ENCODE peak calls at places on chromosomes 2 and 18, in four cellular contexts. M is HCT116, X is uterus, D is left lung. V is an unnamed sample.

GRCh38 chr2:27653397-27653796 is 10.0 kb downstream of the SUPT7L start:
- DNase-seq in M (no peak), X (no peak), D (no peak), V (no peak)

GRCh38 chr2:20796374-20796791 is 26.5 kb downstream of the LDAH start:
- DNase-seq in M (no peak), X (no peak), D (no peak), V (no peak)

GRCh38 chr18:23503038-23503966 is at the start of gene RMC1:
- DNase-seq in M (peak; percentile 81), X (peak; percentile 97), D (peak; percentile 97), V (peak; percentile 93)

GRCh38 chr2:124001681-124002080 is 23.4 kb upstream of the CNTNAP5 start:
- DNase-seq in M (no peak), X (no peak), D (no peak), V (no peak)

GRCh38 chr2:101515512-101515911 is 40.6 kb upstream of the RFX8 start:
- DNase-seq in M (no peak), X (peak; percentile 75), D (no peak), V (no peak)

GRCh38 chr2:181810823-181811695 is 80.5 kb upstream of the ITPRID2 start:
- DNase-seq in M (peak; percentile 98), X (no peak), D (peak; percentile 44), V (peak; percentile 14)

GRCh38 chr2:133972786-133973185 is 281.1 kb upstream of the MGAT5 start:
- DNase-seq in M (no peak), X (no peak), D (no peak), V (no peak)

GRCh38 chr18:69725855-69726508 is 221.7 kb downstream of the CD226 start:
- DNase-seq in M (no peak), X (no peak), D (no peak), V (no peak)

GRCh38 chr18:59056706-59057492 is 82.8 kb upstream of the SEC11C start:
- DNase-seq in M (peak; percentile 51), X (peak; percentile 69), D (peak; percentile 65), V (no peak)

GRCh38 chr2:120269076-120269744 is 16.6 kb downstream of the RALB start:
- DNase-seq in M (no peak), X (no peak), D (no peak), V (no peak)

GRCh38 chr2:120275617-120276400 is 23.2 kb downstream of the RALB start:
- DNase-seq in M (no peak), X (no peak), D (no peak), V (no peak)

GRCh38 chr2:120269816-120270215 is 17.2 kb downstream of the RALB start:
- DNase-seq in M (no peak), X (no peak), D (no peak), V (no peak)

GRCh38 chr2:120271952-120272351 is 19.3 kb downstream of the RALB start:
- DNase-seq in M (no peak), X (no peak), D (no peak), V (no peak)

DNA sequence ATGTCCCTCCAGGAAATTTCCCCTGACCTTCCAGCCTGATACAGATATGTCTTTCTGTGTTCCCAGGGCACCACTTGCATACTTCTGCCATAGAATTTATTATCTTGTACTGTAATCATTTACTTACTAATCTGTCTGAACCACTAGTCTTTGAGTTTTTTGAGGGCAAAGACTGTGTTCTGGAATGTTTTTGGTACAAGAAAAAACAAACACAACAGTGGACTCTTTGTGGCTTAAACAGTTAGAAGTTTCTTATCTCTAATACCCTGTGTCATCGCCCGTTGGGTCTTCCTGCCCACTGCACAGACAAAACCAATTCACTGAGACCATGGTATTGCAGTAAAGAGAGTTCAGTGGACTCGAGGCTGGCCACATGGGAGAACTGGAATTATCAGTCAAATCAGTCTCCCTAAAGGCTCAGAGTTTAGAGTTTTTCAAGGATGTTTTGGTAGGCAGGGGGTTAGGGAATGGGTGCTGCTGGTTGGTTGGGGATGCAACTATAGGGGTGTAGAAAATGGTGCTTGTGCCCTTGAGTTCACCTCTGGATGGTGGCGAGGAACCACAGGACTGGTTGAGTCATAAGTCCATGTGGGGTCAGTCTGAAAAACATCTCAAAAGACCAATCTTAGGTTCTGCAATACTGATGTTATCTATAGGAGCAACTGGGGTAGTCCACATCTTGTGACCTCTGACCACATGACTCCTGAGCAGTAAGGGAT is 20.3 kb downstream of the RALB start:
- DNase-seq in M (no peak), X (no peak), D (no peak), V (no peak)
- H3K4me1 ChIP-seq in M (peaks cover 22% of the 10 kb centered on the region), X (no peaks in the 10 kb centered on the region), D (peaks cover 83% of the 10 kb centered on the region), V (peaks cover 33% of the 10 kb centered on the region)

GRCh38 chr18:79423211-79424007 is 27.7 kb downstream of the NFATC1 start:
- DNase-seq in M (no peak), X (no peak), D (no peak), V (no peak)
- H3K4me1 ChIP-seq in M (no peaks in the 10 kb centered on the region), X (no peaks in the 10 kb centered on the region), D (peaks cover 9% of the 10 kb centered on the region), V (no peaks in the 10 kb centered on the region)

DNA sequence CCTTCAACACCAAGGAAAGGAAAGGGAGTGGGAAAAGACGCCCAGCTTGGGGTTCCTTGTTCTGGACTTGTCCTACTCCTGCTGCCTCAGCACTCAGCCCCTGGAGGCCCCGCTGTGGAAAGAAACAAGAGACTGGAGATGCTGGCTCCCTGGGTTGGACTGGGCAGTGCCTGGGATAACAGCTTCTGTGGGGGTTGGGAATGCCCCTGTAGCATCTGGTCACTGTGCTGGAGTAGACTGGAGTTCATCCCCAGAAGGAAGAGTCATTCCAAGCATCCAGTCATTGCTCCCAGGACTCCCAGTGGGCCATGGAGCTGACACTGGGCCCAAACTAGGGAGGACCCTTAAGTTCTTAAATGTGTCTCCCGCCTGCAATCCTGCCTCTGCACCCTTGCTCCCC is 129.3 kb upstream of the HAAO start:
- DNase-seq in M (no peak), X (no peak), D (no peak), V (no peak)
- H3K4me1 ChIP-seq in M (peaks cover 21% of the 10 kb centered on the region), X (peaks cover 26% of the 10 kb centered on the region), D (peaks cover 33% of the 10 kb centered on the region), V (peaks cover 47% of the 10 kb centered on the region)

GRCh38 chr2:136392897-136393296 is 274.9 kb upstream of the CXCR4 start:
- DNase-seq in M (no peak), X (no peak), D (no peak), V (no peak)
- H3K4me1 ChIP-seq in M (no peaks in the 10 kb centered on the region), X (no peaks in the 10 kb centered on the region), D (no peaks in the 10 kb centered on the region), V (no peaks in the 10 kb centered on the region)

GRCh38 chr2:160390544-160391258 is 102.9 kb downstream of the RBMS1 start:
- DNase-seq in M (no peak), X (no peak), D (no peak), V (no peak)
- H3K4me1 ChIP-seq in M (peaks cover 19% of the 10 kb centered on the region), X (peaks cover 9% of the 10 kb centered on the region), D (peaks cover 100% of the 10 kb centered on the region), V (peaks cover 2% of the 10 kb centered on the region)

GRCh38 chr2:7886665-7887064 is 795.2 kb upstream of the ID2 start:
- DNase-seq in M (no peak), X (no peak), D (no peak), V (no peak)
- H3K4me1 ChIP-seq in M (no peaks in the 10 kb centered on the region), X (no peaks in the 10 kb centered on the region), D (no peaks in the 10 kb centered on the region), V (peaks cover 6% of the 10 kb centered on the region)

GRCh38 chr2:17587469-17587868 is 47.0 kb downstream of the VSNL1 start:
- DNase-seq in M (no peak), X (no peak), D (no peak), V (no peak)

GRCh38 chr2:17580319-17580715 is 39.8 kb downstream of the VSNL1 start:
- DNase-seq in M (no peak), X (no peak), D (no peak), V (no peak)

GRCh38 chr2:17583166-17583565 is 42.7 kb downstream of the VSNL1 start:
- DNase-seq in M (no peak), X (no peak), D (no peak), V (no peak)

GRCh38 chr2:17584689-17585088 is 44.2 kb downstream of the VSNL1 start:
- DNase-seq in M (no peak), X (no peak), D (no peak), V (no peak)

DNA sequence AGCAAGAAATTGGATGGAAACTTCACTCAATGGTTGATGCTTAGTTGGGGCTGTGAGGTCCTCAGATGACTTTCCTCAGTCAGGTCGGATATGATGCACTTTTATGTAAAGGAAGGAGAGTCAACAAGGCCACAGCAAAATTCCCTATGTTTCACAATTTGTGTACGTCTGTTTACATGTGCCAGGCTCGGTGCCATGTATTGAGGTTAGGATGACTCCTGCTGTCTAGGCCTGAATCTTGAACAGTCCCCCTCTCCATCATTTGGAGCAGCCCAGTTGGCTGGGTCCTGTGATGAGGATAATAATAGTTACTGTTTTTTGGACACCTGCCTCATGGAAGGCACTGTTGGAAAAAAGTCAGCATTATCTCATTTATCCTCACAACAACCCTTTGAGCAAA is 43.1 kb downstream of the VSNL1 start:
- DNase-seq in M (no peak), X (no peak), D (no peak), V (no peak)
- H3K4me1 ChIP-seq in M (peaks cover 32% of the 10 kb centered on the region), X (no peaks in the 10 kb centered on the region), D (no peaks in the 10 kb centered on the region), V (no peaks in the 10 kb centered on the region)

DNA sequence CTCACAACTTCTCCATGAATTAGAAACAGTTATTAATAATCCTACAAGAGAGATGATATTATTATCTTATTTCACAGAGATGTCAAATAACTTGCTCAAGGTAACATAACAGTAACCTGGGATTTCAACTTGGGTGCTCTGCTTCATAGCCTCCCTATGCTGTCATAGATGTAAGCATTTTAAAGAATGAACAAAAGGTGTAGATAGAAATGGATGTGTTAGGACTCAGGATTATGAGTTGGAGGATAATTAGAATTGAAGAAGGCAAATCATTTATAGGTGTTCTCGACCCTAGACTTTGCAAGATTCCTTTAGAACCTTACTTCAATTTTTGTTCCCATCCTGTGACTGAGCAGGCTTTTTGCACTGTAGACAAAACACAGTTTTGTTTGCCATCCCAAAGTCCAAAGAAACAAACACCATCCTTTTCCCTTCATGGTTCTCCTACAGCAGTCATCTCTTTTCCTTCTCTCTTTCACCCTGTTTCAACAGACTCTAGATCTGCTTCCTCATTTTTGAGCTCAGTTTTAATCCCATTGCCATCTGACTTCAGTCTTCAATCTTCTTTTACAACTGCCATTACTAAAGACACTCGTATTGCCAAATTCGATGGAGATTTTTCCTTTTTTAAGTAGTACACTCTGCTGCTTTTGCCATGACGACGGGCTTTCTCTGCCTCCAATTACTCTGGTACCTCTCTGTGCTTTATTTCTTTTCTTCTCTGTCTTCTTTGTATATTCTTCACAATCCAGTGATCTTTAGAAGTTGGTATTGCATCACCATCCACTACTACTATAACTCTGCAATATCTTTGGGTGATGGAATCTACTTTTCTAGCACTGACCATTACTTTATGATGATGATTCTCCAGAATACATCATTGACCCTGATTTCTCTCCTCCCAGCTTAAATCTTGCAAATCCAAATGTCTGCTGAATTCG is 4.5 kb downstream of the HNMT start:
- DNase-seq in M (no peak), X (no peak), D (no peak), V (no peak)
- H3K4me1 ChIP-seq in M (peaks cover 4% of the 10 kb centered on the region), X (no peaks in the 10 kb centered on the region), D (peaks cover 31% of the 10 kb centered on the region), V (peaks cover 47% of the 10 kb centered on the region)

V was measured in Caco-2.